ENCODE peak calls at places on chromosome 20, in eight cellular contexts. K is NCI-H526; T is GM23248; J is stimulated activated CD4-positive, alpha-beta T cell treated with anti-CD3 and anti-CD28 coated beads, Interleukin-2, amount 100 ng/mL, for 24 hours; S is brain microvascular endothelial cell; U is globus pallidus; E is dermis microvascular lymphatic vessel endothelial cell; Z is astrocyte of the spinal cord. C is an unnamed sample.

GRCh38 chr20:64056889-64057627 is 5.9 kb upstream of the TCEA2 start:
- DNase-seq in K (no peak), Z (no peak), E (peak), T (no peak), J (no peak), U (no peak), S (no peak), C (no peak)

GRCh38 chr20:13025181-13025580 is 16.4 kb downstream of the SPTLC3 start:
- DNase-seq in E (no peak), Z (no peak), J (no peak), U (no peak), K (peak), S (no peak), T (no peak), C (no peak)

GRCh38 chr20:58014628-58015315 is 213.7 kb downstream of the ANKRD60 start:
- DNase-seq in K (no peak), T (no peak), S (no peak), J (no peak), E (no peak), Z (peak), U (no peak), C (no peak)

GRCh38 chr20:25991051-25991755 is 294.6 kb upstream of the ZNF337 start:
- DNase-seq in J (no peak), E (no peak), Z (no peak), K (no peak), T (no peak), U (no peak), S (no peak), C (no peak)

GRCh38 chr20:37956099-37956498 is 53.2 kb downstream of the VSTM2L start:
- DNase-seq in E (peak), U (no peak), J (no peak), S (no peak), T (no peak), Z (peak), K (no peak), C (peak)

GRCh38 chr20:45218133-45218532 is 3.0 kb upstream of the SEMG2 start:
- DNase-seq in U (no peak), K (no peak), S (no peak), J (no peak), T (no peak), Z (no peak), E (no peak), C (no peak)

GRCh38 chr20:32470025-32470861 is 112.1 kb downstream of the ASXL1 start:
- DNase-seq in Z (peak), S (peak), K (peak), J (peak), U (no peak), T (peak), E (peak), C (peak)

GRCh38 chr20:4167261-4168004 is 152.1 kb upstream of the RNF24 start:
- DNase-seq in T (no peak), E (no peak), J (no peak), U (peak), S (no peak), K (peak), Z (peak), C (no peak)

GRCh38 chr20:4573564-4574355 is 147.9 kb upstream of the PRND start:
- DNase-seq in S (peak), E (peak), J (no peak), Z (peak), T (peak), U (no peak), K (no peak), C (peak)

GRCh38 chr20:44711237-44711636 is 3.9 kb upstream of the CCN5 start:
- DNase-seq in K (no peak), J (no peak), S (no peak), U (no peak), T (peak), E (no peak), Z (no peak), C (no peak)

GRCh38 chr20:63624486-63624885 is 2.4 kb downstream of the GMEB2 start:
- DNase-seq in U (no peak), K (no peak), J (no peak), S (peak), Z (peak), T (peak), E (no peak), C (peak)

GRCh38 chr20:30511322-30512030 is 746.0 kb upstream of the DEFB115 start:
- DNase-seq in S (no peak), Z (no peak), U (no peak), J (no peak), E (no peak), K (no peak), T (no peak), C (no peak)

GRCh38 chr20:4797275-4797674 is 75.6 kb downstream of the PRND start:
- DNase-seq in S (peak), K (no peak), T (peak), U (no peak), J (no peak), Z (no peak), E (no peak), C (no peak)

GRCh38 chr20:50848341-50848808 is 53.5 kb downstream of the BCAS4 start:
- DNase-seq in J (no peak), E (no peak), S (no peak), K (no peak), Z (peak), T (peak), U (peak), C (no peak)

GRCh38 chr20:44771172-44771535 is 25.5 kb downstream of the KCNK15 start:
- DNase-seq in S (no peak), K (no peak), U (no peak), E (no peak), Z (no peak), J (no peak), T (no peak), C (no peak)

GRCh38 chr20:57412347-57413029 is 21.3 kb downstream of the RBM38 start:
- DNase-seq in S (no peak), U (no peak), K (no peak), J (no peak), Z (no peak), E (no peak), T (no peak), C (no peak)

GRCh38 chr20:32535316-32535952 is 49.7 kb downstream of the NOL4L start:
- DNase-seq in E (no peak), J (peak), S (no peak), T (no peak), Z (no peak), U (no peak), K (peak), C (no peak)

GRCh38 chr20:17917832-17918618 is 50.6 kb downstream of the SNX5 start:
- DNase-seq in U (no peak), E (no peak), Z (no peak), J (no peak), S (no peak), K (no peak), T (no peak), C (no peak)